ENCODE peak calls at places on chromosomes 2 and 18, in ten cellular contexts. P, X, W, T, Y, J, O, N, V and F are unnamed samples.
A peak's percentile ranks its signal among the peaks of the same experiment; 100 is the strongest.

GRCh38 chr2:238689331-238689730 is 158.6 kb upstream of the TWIST2 start:
- DNase-seq in J (no peak), Y (no peak), X (no peak), W (no peak), O (no peak), P (no peak), N (no peak), V (peak; percentile 19), T (no peak), F (no peak)

GRCh38 chr2:209476367-209477191 is 52.7 kb downstream of the MAP2 start:
- DNase-seq in J (no peak), V (peak; percentile 79), N (peak; percentile 92), X (peak; percentile 51), T (no peak), O (no peak), Y (no peak), W (no peak), P (no peak), F (peak; percentile 96)

GRCh38 chr18:22705328-22705727 is 227.8 kb upstream of the RBBP8 start:
- DNase-seq in V (peak; percentile 89), O (no peak), N (peak; percentile 75), Y (no peak), X (peak; percentile 90), T (no peak), W (no peak), P (peak; percentile 71), J (no peak), F (peak; percentile 84)

GRCh38 chr2:190853659-190854386 is 26.8 kb upstream of the GLS start:
- DNase-seq in P (peak; percentile 27), Y (no peak), O (no peak), T (no peak), X (no peak), W (no peak), J (no peak), N (no peak), V (peak; percentile 46), F (no peak)

GRCh38 chr18:23422751-23423418 is 30.2 kb upstream of the RIOK3 start:
- DNase-seq in W (no peak), T (no peak), P (peak; percentile 91), X (peak; percentile 83), O (peak; percentile 25), Y (peak; percentile 65), V (peak; percentile 57), N (peak; percentile 21), J (peak; percentile 36), F (no peak)

GRCh38 chr2:158484892-158485556 is 28.3 kb downstream of the PKP4 start:
- DNase-seq in T (no peak), V (no peak), X (no peak), P (no peak), J (no peak), O (no peak), W (no peak), N (no peak), Y (no peak), F (no peak)

GRCh38 chr18:26736301-26736700 is 129.2 kb downstream of the AQP4 start:
- DNase-seq in J (no peak), O (no peak), T (no peak), X (no peak), V (no peak), Y (no peak), W (no peak), N (no peak), P (no peak), F (no peak)

GRCh38 chr2:96485751-96486643 is 19.2 kb downstream of the NEURL3 start:
- DNase-seq in J (peak; percentile 59), O (peak; percentile 35), T (peak; percentile 39), Y (peak; percentile 71), X (peak; percentile 97), V (peak; percentile 88), N (peak; percentile 74), W (peak; percentile 68), P (no peak), F (peak; percentile 84)

GRCh38 chr18:78816114-78816513 is 163.5 kb upstream of the SALL3 start:
- DNase-seq in J (no peak), T (no peak), P (no peak), V (no peak), O (no peak), W (no peak), Y (no peak), X (no peak), N (no peak), F (no peak)

GRCh38 chr18:78814321-78814720 is 165.3 kb upstream of the SALL3 start:
- DNase-seq in J (no peak), W (no peak), O (no peak), P (no peak), T (no peak), X (no peak), V (no peak), Y (peak; percentile 54), N (no peak), F (no peak)

GRCh38 chr18:78813156-78813555 is 166.5 kb upstream of the SALL3 start:
- DNase-seq in J (no peak), P (no peak), X (no peak), W (no peak), Y (no peak), V (no peak), N (no peak), O (no peak), T (no peak), F (no peak)

GRCh38 chr18:78813898-78814297 is 165.7 kb upstream of the SALL3 start:
- DNase-seq in O (no peak), X (no peak), J (no peak), Y (no peak), N (no peak), W (no peak), V (no peak), T (no peak), P (no peak), F (no peak)

DNA sequence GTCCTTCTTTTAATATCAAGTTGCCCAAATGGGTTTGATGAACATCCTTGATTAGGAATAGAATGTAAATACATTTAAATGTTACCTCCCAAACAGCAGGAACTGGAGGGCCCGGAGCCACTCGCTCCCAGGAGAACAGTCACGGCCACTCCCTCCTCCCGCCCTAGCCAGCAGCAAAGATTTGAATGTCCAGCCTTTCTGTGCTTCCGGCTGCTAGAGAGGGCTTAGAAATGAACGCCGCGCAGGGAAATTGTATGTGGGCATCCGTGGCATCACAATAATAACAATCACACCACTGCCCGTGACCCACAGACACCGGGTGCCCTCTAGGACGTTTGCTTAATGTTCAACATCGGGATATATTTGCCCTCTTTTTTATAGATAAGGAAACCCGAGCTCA is 164.9 kb upstream of the SALL3 start:
- DNase-seq in T (no peak), W (no peak), N (no peak), Y (peak; percentile 33), V (no peak), X (no peak), J (no peak), O (no peak), P (no peak), F (no peak)
- H3K4me3 ChIP-seq in T (no peak overlapping the region), W (no peak overlapping the region), N (no peak overlapping the region), Y (no peak overlapping the region), V (no peak overlapping the region), X (no peak overlapping the region), J (no peak overlapping the region), O (no peak overlapping the region), P (no peak overlapping the region), F (no peak overlapping the region)

GRCh38 chr18:6874316-6874715 is 144.8 kb downstream of the ARHGAP28 start:
- DNase-seq in W (no peak), P (peak; percentile 44), V (no peak), Y (no peak), O (no peak), T (no peak), N (peak; percentile 27), X (no peak), J (no peak), F (no peak)
- TF ChIP-seq CTCF in W (no peak), P (peak; percentile 63), V (peak; percentile 5), Y (no peak), O (no peak), T (no peak), N (peak; percentile 5), X (no peak), J (peak; percentile 19), F (no peak)

GRCh38 chr18:70295633-70296188 is 6.9 kb downstream of the SOCS6 start:
- DNase-seq in V (peak; percentile 43), W (no peak), O (no peak), N (no peak), X (no peak), J (no peak), T (no peak), Y (no peak), P (no peak), F (no peak)
- H3K4me3 ChIP-seq in V (no peak overlapping the region), W (no peak overlapping the region), O (no peak overlapping the region), N (no peak overlapping the region), X (no peak overlapping the region), J (peak overlapping the region; percentile 43), T (no peak overlapping the region), Y (no peak overlapping the region), P (no peak overlapping the region), F (no peak overlapping the region)

GRCh38 chr2:172555522-172556283 is at the start of gene PDK1:
- DNase-seq in O (peak; percentile 38), X (peak; percentile 95), V (peak; percentile 91), T (peak; percentile 72), W (peak; percentile 85), J (peak; percentile 91), Y (peak; percentile 89), N (peak; percentile 93), P (peak; percentile 95), F (peak; percentile 92)

GRCh38 chr2:172552547-172553291 is 3.2 kb upstream of the PDK1 start:
- DNase-seq in T (no peak), Y (no peak), J (no peak), X (peak; percentile 66), W (no peak), P (peak; percentile 56), V (peak; percentile 89), N (peak; percentile 90), O (no peak), F (peak; percentile 83)

GRCh38 chr2:172556284-172557033 is 569 bp downstream of the PDK1 start:
- DNase-seq in W (peak; percentile 45), O (no peak), Y (peak; percentile 60), P (peak; percentile 64), T (peak; percentile 41), J (peak; percentile 57), V (peak; percentile 76), N (peak; percentile 85), X (peak; percentile 76), F (peak; percentile 54)

GRCh38 chr2:172555272-172555521 is 693 bp upstream of the PDK1 start:
- DNase-seq in W (no peak), O (no peak), J (no peak), V (no peak), P (no peak), Y (no peak), X (no peak), T (no peak), N (no peak), F (no peak)

DNA sequence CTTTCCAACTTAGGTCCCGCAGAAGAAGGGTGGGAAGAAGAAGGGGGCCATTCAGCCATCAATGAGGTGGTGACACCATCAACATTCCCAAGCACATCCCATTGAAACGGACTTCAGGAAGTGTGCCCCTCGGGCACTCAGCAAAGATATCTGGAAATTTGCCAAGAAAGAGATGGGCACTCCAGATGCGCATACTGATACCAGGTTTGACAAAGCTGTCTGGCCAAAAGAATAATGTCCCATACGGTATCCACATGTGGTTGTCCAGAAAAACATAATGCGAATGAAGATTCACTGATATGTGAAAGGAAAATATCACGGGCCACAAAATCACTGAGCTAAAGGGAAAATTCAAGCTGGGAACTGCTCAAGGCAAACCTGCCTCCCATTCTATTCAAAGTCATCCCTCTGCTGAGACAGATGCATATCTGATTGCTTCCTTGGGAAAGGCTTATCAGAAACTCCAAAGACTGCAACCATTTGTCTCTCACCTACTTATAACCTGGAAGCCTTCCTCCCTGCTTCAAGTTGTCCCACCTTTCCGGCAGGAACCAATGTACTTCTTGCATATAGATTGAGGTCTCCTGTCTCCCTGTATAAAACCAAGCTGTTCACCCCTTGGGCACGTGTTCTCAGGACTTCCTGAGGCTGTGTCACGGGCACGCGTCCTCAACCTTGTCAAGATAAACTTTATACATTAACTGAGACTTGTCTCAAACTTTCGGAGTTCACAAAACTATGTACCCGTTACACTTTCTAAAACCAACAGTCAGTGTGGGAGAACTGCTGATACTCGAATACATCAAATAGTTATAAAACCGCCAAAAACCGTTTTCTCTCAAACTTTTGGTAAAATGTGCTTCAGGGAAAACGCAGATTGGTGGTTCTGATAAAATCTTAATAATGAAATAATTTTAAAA is 1.3 kb upstream of the PDK1 start:
- DNase-seq in P (peak; percentile 2), O (no peak), T (no peak), V (no peak), J (no peak), X (no peak), W (no peak), N (no peak), Y (no peak), F (no peak)
- TF ChIP-seq CTCF in P (no peak), O (no peak), T (no peak), V (no peak), J (no peak), X (no peak), W (no peak), N (no peak), Y (no peak), F (no peak)